ENCODE peak calls at places on chromosomes 11 and 22, in seven cellular contexts. T is HL-60, P is tibial nerve, X is cardiac fibroblast, D is fibroblast of the aortic adventitia, Z is Karpas-422, I is GM12865. L is an unnamed sample.

GRCh38 chr11:110200241-110200640 is 96.2 kb downstream of the RDX start:
- DNase-seq in T (no peak), P (no peak), X (peak), D (peak), Z (no peak), I (no peak), L (no peak)

GRCh38 chr11:44828296-44828695 is 101.5 kb downstream of the TSPAN18 start:
- DNase-seq in T (no peak), P (no peak), X (no peak), D (no peak), Z (no peak), I (no peak), L (no peak)

GRCh38 chr11:64219354-64219684 is 6.7 kb downstream of the TRPT1 start:
- DNase-seq in T (no peak), P (no peak), X (no peak), D (no peak), Z (no peak), I (no peak), L (no peak)

GRCh38 chr22:28759861-28760560 is 12.5 kb upstream of the CCDC117 start:
- DNase-seq in T (no peak), P (no peak), X (no peak), D (no peak), Z (no peak), I (peak), L (no peak)

GRCh38 chr22:23383491-23384450 is 196.3 kb downstream of the IGLL1 start:
- DNase-seq in T (peak), P (no peak), X (no peak), D (no peak), Z (no peak), I (no peak), L (no peak)

GRCh38 chr11:75275581-75275980 is 35.0 kb downstream of the TPBGL start:
- DNase-seq in T (peak), P (no peak), X (no peak), D (no peak), Z (no peak), I (peak), L (no peak)

GRCh38 chr11:85694385-85694980 is 8.5 kb upstream of the CCDC89 start:
- DNase-seq in T (peak), P (no peak), X (peak), D (peak), Z (peak), I (peak), L (no peak)

GRCh38 chr11:94134651-94135512 is 6.2 kb downstream of the PANX1 start:
- DNase-seq in T (no peak), P (peak), X (peak), D (peak), Z (no peak), I (peak), L (peak)

GRCh38 chr11:47415949-47416472 is 7.6 kb downstream of the SLC39A13 start:
- DNase-seq in T (no peak), P (peak), X (peak), D (peak), Z (no peak), I (no peak), L (peak)

GRCh38 chr11:43987384-43988039 is 45.1 kb downstream of the C11orf96 start:
- DNase-seq in T (no peak), P (peak), X (peak), D (peak), Z (no peak), I (no peak), L (peak)

GRCh38 chr11:115677190-115677589 is 173.0 kb upstream of the CADM1 start:
- DNase-seq in T (no peak), P (no peak), X (no peak), D (no peak), Z (no peak), I (no peak), L (no peak)

GRCh38 chr11:58654908-58655296 is 32.4 kb downstream of the CNTF start:
- DNase-seq in T (no peak), P (no peak), X (no peak), D (no peak), Z (no peak), I (peak), L (no peak)

GRCh38 chr11:68841718-68842426 is at the start of gene CPT1A:
- DNase-seq in T (peak), P (peak), X (peak), D (peak), Z (peak), I (peak), L (peak)
- H3K4me3 ChIP-seq in T (peak), P (peak), X (peak), D (peak), Z (peak), I (peak), L (peak)

GRCh38 chr22:33922268-33922667 is 2.0 kb upstream of the LARGE1 start:
- DNase-seq in T (no peak), P (peak), X (peak), D (peak), Z (no peak), I (peak), L (peak)

GRCh38 chr22:33919591-33920501 is at the start of gene LARGE1:
- DNase-seq in T (no peak), P (no peak), X (peak), D (peak), Z (no peak), I (peak), L (peak)

GRCh38 chr22:33923033-33923432 is 2.8 kb upstream of the LARGE1 start:
- DNase-seq in T (no peak), P (no peak), X (peak), D (peak), Z (no peak), I (no peak), L (no peak)

GRCh38 chr22:33921576-33922181 is 1.4 kb upstream of the LARGE1 start:
- DNase-seq in T (no peak), P (peak), X (peak), D (peak), Z (no peak), I (peak), L (peak)

DNA sequence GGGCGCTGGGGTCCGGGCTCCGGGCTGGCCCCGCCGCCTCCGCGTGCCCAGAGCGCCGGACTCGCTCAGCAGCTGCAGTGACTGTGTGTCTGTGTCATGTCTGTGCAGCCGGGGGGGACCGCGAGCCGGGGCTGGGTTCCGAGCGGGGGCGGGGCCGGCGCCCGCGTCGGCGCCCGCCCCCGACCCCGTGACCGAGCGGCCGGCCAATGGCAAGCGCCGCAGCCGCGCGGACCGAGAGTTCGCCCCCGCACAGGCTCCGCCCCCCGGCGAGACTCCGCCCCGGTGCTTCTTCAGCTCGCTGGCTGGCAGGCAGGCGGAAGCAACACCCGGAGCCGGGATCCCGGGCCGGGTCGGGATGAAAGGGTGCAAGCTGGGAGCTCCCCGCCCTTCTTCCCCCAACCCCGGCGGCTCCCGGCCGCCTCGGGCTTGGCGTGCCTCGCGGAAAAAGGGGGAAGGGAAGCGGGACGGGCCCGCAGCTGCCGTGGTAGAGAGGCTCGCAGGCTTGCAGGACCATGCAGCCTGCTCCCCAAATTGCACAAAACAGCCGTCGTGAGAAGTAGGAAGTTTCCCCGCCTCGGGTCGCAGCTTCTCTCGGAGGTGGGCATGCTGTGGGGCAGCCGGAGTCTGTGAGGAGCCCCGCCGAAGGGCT is 775 bp upstream of the LARGE1 start:
- DNase-seq in T (peak), P (peak), X (peak), D (peak), Z (peak), I (peak), L (peak)
- H3K4me3 ChIP-seq in T (peak), P (peak), X (peak), D (peak), Z (peak), I (peak), L (peak)

DNA sequence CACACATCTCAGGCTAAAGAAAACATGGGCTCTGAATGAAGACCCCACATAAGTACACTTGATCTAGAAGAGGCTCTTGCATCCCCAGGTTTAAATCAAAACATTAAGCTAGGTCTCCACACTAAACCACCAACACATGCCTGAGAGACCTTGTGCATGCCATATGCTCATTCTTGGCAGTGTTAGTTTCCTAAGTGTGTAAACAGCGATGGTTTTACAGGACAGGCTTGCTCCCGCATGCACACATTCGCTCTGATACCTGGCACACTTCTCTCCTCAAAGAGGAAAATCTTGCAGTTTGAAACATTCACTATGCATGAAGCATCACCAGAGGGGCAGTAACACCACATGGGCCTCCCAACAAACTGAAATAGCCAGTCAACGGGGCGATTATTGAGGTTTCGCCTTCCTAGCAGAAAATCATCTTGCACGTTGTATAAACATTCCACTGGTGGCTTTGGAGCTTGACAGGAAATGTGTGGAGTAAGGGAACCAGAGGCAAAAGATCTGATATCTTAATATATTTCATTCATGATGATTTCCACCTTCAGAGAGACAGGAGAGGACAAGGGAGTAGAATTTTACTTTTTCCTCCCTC is 52.6 kb downstream of the ABTB2 start:
- DNase-seq in T (no peak), P (no peak), X (no peak), D (no peak), Z (no peak), I (no peak), L (no peak)
- H3K4me3 ChIP-seq in T (no peak), P (no peak), X (no peak), D (no peak), Z (no peak), I (no peak), L (no peak)

DNA sequence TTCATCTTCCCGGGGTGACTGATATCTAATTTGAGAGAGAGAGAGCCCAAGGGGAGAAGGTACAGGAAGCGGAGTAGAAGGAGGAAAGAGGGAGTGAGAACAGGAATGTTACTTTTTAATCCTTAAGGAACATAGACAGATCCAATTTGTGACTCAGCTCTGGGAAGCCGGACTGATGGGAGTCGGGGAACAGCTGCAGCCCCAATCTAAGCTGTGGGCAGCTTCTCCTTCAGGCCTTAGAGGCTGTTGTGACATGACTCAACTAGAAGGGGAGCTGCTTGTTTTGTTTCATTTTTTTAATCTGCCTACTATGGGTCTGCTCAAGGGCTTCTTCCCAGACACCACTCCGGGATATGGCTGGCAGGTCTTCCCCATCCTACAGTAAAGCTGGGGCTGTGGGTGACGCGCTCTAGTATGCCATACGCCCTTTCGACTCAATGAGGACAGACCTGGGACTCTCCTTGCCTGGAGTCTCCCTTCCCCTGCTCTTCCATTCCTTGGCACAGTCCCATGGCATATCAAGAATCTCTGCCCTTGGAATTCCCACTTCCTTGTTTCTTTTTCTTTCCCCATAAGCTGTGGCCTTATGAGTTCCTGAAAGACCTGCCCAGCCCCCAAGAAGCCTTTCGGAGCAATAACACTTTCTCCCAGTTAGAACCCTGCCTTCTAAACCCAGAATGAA is 103.3 kb upstream of the AKIP1 start:
- DNase-seq in T (no peak), P (peak), X (peak), D (peak), Z (no peak), I (no peak), L (peak)
- H3K4me3 ChIP-seq in T (no peak), P (no peak), X (no peak), D (peak), Z (no peak), I (no peak), L (no peak)

DNA sequence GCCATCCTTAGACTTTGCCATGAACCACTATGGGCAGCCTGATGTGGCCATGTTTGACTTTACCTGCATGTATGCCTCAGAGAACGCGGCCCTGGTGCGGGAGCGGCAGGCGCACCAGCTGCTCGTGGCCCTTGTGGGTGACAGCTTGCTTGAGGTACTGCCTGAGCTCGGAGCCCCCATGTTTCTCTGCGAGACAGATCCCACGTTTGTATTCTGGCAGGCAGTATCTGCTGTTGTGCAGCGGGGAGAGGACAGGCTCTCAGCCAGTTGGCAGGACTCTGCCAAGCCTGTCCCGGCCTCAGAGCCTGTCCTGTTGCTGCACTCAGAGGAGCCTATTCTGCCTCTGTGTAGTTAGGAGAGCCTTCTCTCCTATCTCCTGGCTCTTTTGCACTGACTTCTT is 109.9 kb downstream of the MICAL2 start:
- DNase-seq in T (no peak), P (no peak), X (no peak), D (peak), Z (no peak), I (no peak), L (no peak)
- H3K4me3 ChIP-seq in T (no peak), P (no peak), X (no peak), D (no peak), Z (no peak), I (no peak), L (no peak)

GRCh38 chr11:124719534-124719933 is 20.2 kb upstream of the NRGN start:
- DNase-seq in T (no peak), P (no peak), X (no peak), D (no peak), Z (no peak), I (no peak), L (no peak)

GRCh38 chr11:124716596-124716995 is 23.1 kb upstream of the NRGN start:
- DNase-seq in T (no peak), P (no peak), X (peak), D (peak), Z (no peak), I (no peak), L (no peak)

GRCh38 chr11:124717786-124718634 is 21.7 kb upstream of the NRGN start:
- DNase-seq in T (no peak), P (no peak), X (peak), D (peak), Z (no peak), I (no peak), L (peak)

GRCh38 chr11:124718801-124719200 is 20.9 kb upstream of the NRGN start:
- DNase-seq in T (no peak), P (no peak), X (no peak), D (no peak), Z (no peak), I (no peak), L (no peak)

GRCh38 chr11:124717421-124717785 is 22.3 kb upstream of the NRGN start:
- DNase-seq in T (no peak), P (no peak), X (peak), D (peak), Z (no peak), I (peak), L (peak)
- H3K4me3 ChIP-seq in T (no peak), P (no peak), X (peak), D (peak), Z (no peak), I (no peak), L (no peak)

GRCh38 chr11:124835918-124836317 is 29.3 kb upstream of the ROBO3 start:
- DNase-seq in T (no peak), P (no peak), X (no peak), D (no peak), Z (no peak), I (no peak), L (no peak)
- H3K4me3 ChIP-seq in T (no peak), P (no peak), X (no peak), D (no peak), Z (no peak), I (no peak), L (no peak)

GRCh38 chr22:43388420-43388851 is 23.4 kb upstream of the MPPED1 start:
- DNase-seq in T (peak), P (peak), X (peak), D (peak), Z (peak), I (peak), L (peak)

GRCh38 chr22:43390166-43390565 is 21.6 kb upstream of the MPPED1 start:
- DNase-seq in T (no peak), P (no peak), X (no peak), D (no peak), Z (no peak), I (no peak), L (no peak)

GRCh38 chr22:43385770-43386641 is 25.8 kb upstream of the MPPED1 start:
- DNase-seq in T (peak), P (peak), X (peak), D (peak), Z (peak), I (peak), L (peak)

GRCh38 chr22:43389227-43389836 is 22.5 kb upstream of the MPPED1 start:
- DNase-seq in T (no peak), P (no peak), X (no peak), D (no peak), Z (no peak), I (no peak), L (no peak)

GRCh38 chr22:43387815-43388214 is 24.0 kb upstream of the MPPED1 start:
- DNase-seq in T (no peak), P (no peak), X (no peak), D (no peak), Z (no peak), I (no peak), L (no peak)
- H3K4me3 ChIP-seq in T (no peak), P (no peak), X (no peak), D (no peak), Z (no peak), I (no peak), L (no peak)

GRCh38 chr11:74011360-74012071 is 2.6 kb upstream of the UCP3 start:
- DNase-seq in T (no peak), P (no peak), X (peak), D (peak), Z (no peak), I (peak), L (no peak)
- H3K4me3 ChIP-seq in T (no peak), P (no peak), X (no peak), D (no peak), Z (no peak), I (no peak), L (no peak)

L was measured in MG63.